ENCODE peak calls at places on chromosome X, in eight cellular contexts. P, L, A, U, D, J, B and Q are unnamed samples. For H3K27me3, the result is how much of the 10 kb centered on the place peaks cover.

GRCh38 chrX:2566044-2566443 is 65.3 kb upstream of the DHRSX start:
- DNase-seq in P (no peak), L (no peak), A (no peak), U (no peak), D (no peak), J (no peak), B (no peak), Q (no peak)

GRCh38 chrX:40189621-40190020 is 91.9 kb upstream of the BCOR start:
- DNase-seq in P (no peak), L (no peak), A (no peak), U (no peak), D (no peak), J (no peak), B (no peak), Q (no peak)

GRCh38 chrX:525134-525533 is 105.5 kb upstream of the SHOX start:
- DNase-seq in P (no peak), L (no peak), A (no peak), U (no peak), D (no peak), J (no peak), B (no peak), Q (no peak)

GRCh38 chrX:129957241-129958099 is 25.0 kb upstream of the BCORL1 start:
- DNase-seq in P (peak), L (peak), A (peak), U (peak), D (peak), J (peak), B (peak), Q (no peak)

GRCh38 chrX:3699841-3700381 is 13.5 kb downstream of the PRKX start:
- DNase-seq in P (no peak), L (no peak), A (no peak), U (peak), D (no peak), J (peak), B (no peak), Q (peak)

GRCh38 chrX:19846995-19847790 is 40.2 kb downstream of the SH3KBP1 start:
- DNase-seq in P (peak), L (peak), A (no peak), U (peak), D (no peak), J (no peak), B (peak), Q (no peak)

GRCh38 chrX:46327229-46328081 is 217.8 kb downstream of the ZNF674 start:
- DNase-seq in P (peak), L (no peak), A (peak), U (no peak), D (peak), J (no peak), B (no peak), Q (no peak)

GRCh38 chrX:12868747-12869146 is 1.9 kb downstream of the TLR7 start:
- DNase-seq in P (no peak), L (no peak), A (no peak), U (peak), D (no peak), J (no peak), B (no peak), Q (no peak)

GRCh38 chrX:72019487-72019886 is 108.8 kb downstream of the NHSL2 start:
- DNase-seq in P (no peak), L (no peak), A (no peak), U (no peak), D (no peak), J (no peak), B (no peak), Q (no peak)

GRCh38 chrX:72020204-72020603 is 109.6 kb downstream of the NHSL2 start:
- DNase-seq in P (no peak), L (no peak), A (no peak), U (no peak), D (no peak), J (no peak), B (peak), Q (no peak)

GRCh38 chrX:72020788-72021187 is 110.1 kb downstream of the NHSL2 start:
- DNase-seq in P (no peak), L (no peak), A (no peak), U (peak), D (no peak), J (no peak), B (no peak), Q (no peak)

GRCh38 chrX:72023071-72023470 is 108.6 kb downstream of the RTL5 start:
- DNase-seq in P (no peak), L (no peak), A (no peak), U (no peak), D (peak), J (no peak), B (no peak), Q (no peak)

GRCh38 chrX:72021975-72022374 is 109.7 kb downstream of the RTL5 start:
- DNase-seq in P (peak), L (no peak), A (no peak), U (no peak), D (no peak), J (no peak), B (no peak), Q (no peak)
- H3K27me3 ChIP-seq in P (under half), L (half or more), A (under half), U (under half), D (under half), J (under half), B (under half), Q (under half)

GRCh38 chrX:107600366-107600765 is 27.9 kb upstream of the PRPS1 start:
- DNase-seq in P (no peak), L (no peak), A (no peak), U (no peak), D (no peak), J (no peak), B (no peak), Q (no peak)

GRCh38 chrX:107596651-107597050 is 31.7 kb upstream of the PRPS1 start:
- DNase-seq in P (peak), L (no peak), A (no peak), U (no peak), D (no peak), J (no peak), B (no peak), Q (no peak)

GRCh38 chrX:107599371-107599970 is 28.8 kb upstream of the PRPS1 start:
- DNase-seq in P (no peak), L (no peak), A (no peak), U (no peak), D (no peak), J (no peak), B (no peak), Q (no peak)

GRCh38 chrX:107597264-107597663 is 31.0 kb upstream of the PRPS1 start:
- DNase-seq in P (no peak), L (no peak), A (no peak), U (no peak), D (no peak), J (no peak), B (no peak), Q (no peak)

GRCh38 chrX:107597791-107598190 is 30.5 kb upstream of the PRPS1 start:
- DNase-seq in P (no peak), L (no peak), A (no peak), U (no peak), D (no peak), J (no peak), B (no peak), Q (no peak)
- H3K27me3 ChIP-seq in P (under half), L (under half), A (under half), U (under half), D (under half), J (under half), B (under half), Q (under half)

GRCh38 chrX:68889244-68889643 is 60.4 kb downstream of the EFNB1 start:
- DNase-seq in P (no peak), L (no peak), A (no peak), U (no peak), D (no peak), J (no peak), B (no peak), Q (no peak)

GRCh38 chrX:68894142-68894512 is 65.3 kb downstream of the EFNB1 start:
- DNase-seq in P (no peak), L (peak), A (peak), U (no peak), D (no peak), J (no peak), B (peak), Q (peak)

GRCh38 chrX:68892651-68893050 is 63.8 kb downstream of the EFNB1 start:
- DNase-seq in P (no peak), L (no peak), A (no peak), U (no peak), D (no peak), J (no peak), B (no peak), Q (no peak)

GRCh38 chrX:68894513-68895338 is 65.9 kb downstream of the EFNB1 start:
- DNase-seq in P (peak), L (peak), A (peak), U (no peak), D (peak), J (no peak), B (peak), Q (peak)

DNA sequence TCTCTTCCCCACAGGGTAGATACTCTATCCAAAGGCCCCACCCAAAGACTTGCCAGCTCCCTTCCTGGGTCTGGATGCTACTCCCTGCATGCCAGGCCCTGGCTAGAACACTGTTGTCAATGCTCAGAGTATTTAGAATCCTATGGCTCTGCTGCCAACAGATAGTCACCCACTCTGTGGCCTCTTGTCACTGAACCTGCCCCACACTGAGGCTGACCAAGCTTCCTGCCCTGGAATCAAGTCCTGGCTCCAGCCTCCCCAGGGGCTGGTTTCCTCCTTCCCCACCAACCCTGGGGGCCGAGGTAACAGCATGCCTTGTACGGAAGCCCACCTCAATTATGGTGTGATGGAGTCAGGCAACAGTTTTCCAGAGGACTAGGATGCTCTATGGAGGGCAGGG is 63.3 kb downstream of the EFNB1 start:
- DNase-seq in P (no peak), L (no peak), A (no peak), U (no peak), D (no peak), J (no peak), B (no peak), Q (no peak)
- H3K27me3 ChIP-seq in P (under half), L (under half), A (under half), U (under half), D (under half), J (under half), B (under half), Q (under half)

GRCh38 chrX:114582264-114582632 is 1.6 kb upstream of the HTR2C start:
- DNase-seq in P (no peak), L (no peak), A (no peak), U (no peak), D (no peak), J (no peak), B (no peak), Q (no peak)

GRCh38 chrX:114582698-114583395 is 1.0 kb upstream of the HTR2C start:
- DNase-seq in P (no peak), L (no peak), A (no peak), U (no peak), D (no peak), J (no peak), B (no peak), Q (no peak)

GRCh38 chrX:114584983-114585842 is 1.3 kb downstream of the HTR2C start:
- DNase-seq in P (no peak), L (no peak), A (no peak), U (no peak), D (no peak), J (no peak), B (no peak), Q (no peak)

GRCh38 chrX:114583646-114584433 is at the start of gene HTR2C:
- DNase-seq in P (no peak), L (no peak), A (no peak), U (no peak), D (no peak), J (no peak), B (no peak), Q (no peak)

DNA sequence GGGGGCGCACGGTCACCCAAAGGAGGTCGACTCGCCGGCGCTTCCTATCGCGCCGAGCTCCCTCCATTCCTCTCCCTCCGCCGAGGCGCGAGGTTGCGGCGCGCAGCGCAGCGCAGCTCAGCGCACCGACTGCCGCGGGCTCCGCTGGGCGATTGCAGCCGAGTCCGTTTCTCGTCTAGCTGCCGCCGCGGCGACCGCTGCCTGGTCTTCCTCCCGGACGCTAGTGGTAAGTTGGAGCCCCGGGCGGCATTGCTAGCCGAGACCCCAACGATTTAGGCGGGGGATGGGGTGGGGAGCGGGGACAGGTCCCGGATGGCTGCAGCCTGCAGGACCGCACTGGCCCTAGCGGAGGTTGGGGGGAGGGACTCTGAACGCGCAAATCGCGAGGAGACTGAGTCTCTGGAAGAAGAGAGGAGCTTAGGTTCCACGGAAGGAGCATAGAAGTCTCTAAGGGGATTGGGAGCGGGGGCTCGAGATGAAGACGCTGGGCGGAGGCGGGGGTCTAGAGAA is 603 bp downstream of the HTR2C start:
- DNase-seq in P (no peak), L (no peak), A (no peak), U (no peak), D (no peak), J (no peak), B (no peak), Q (no peak)
- H3K27me3 ChIP-seq in P (under half), L (half or more), A (half or more), U (under half), D (half or more), J (under half), B (under half), Q (under half)

DNA sequence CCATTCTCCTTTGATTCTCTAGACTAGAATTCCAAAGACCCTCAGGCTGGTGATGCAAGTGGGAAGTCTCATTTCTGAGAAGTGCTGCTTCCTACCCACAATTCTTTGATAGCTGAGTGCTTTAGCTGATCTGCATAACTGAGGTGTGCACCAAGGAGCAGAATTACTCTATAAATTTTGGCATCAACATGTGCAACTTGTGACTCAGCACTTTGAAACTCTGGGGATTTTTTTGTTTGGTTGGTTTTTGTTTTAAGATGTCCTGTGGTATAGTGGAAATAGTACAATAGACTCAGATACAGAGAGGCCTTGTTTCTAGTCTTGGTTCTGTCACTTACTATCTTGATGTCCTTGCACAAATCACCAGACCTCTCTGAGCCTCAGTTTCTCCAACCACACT is 148.4 kb downstream of the AR start:
- DNase-seq in P (no peak), L (no peak), A (no peak), U (peak), D (no peak), J (no peak), B (no peak), Q (no peak)
- H3K27me3 ChIP-seq in P (under half), L (under half), A (under half), U (under half), D (under half), J (under half), B (under half), Q (under half)

GRCh38 chrX:152895724-152896420 is 2.0 kb upstream of the ZNF185 start:
- DNase-seq in P (peak), L (no peak), A (no peak), U (no peak), D (peak), J (no peak), B (no peak), Q (no peak)

GRCh38 chrX:152896450-152896849 is 1.4 kb upstream of the ZNF185 start:
- DNase-seq in P (peak), L (no peak), A (no peak), U (no peak), D (no peak), J (no peak), B (no peak), Q (no peak)

GRCh38 chrX:152899111-152899873 is 1.4 kb downstream of the ZNF185 start:
- DNase-seq in P (no peak), L (no peak), A (no peak), U (no peak), D (no peak), J (no peak), B (no peak), Q (no peak)

GRCh38 chrX:152898442-152898841 is 575 bp downstream of the ZNF185 start:
- DNase-seq in P (no peak), L (no peak), A (no peak), U (no peak), D (no peak), J (no peak), B (no peak), Q (no peak)

GRCh38 chrX:152897216-152898144 is at the start of gene ZNF185:
- DNase-seq in P (peak), L (no peak), A (no peak), U (no peak), D (peak), J (no peak), B (peak), Q (no peak)
- H3K27me3 ChIP-seq in P (under half), L (half or more), A (under half), U (under half), D (under half), J (under half), B (under half), Q (under half)

DNA sequence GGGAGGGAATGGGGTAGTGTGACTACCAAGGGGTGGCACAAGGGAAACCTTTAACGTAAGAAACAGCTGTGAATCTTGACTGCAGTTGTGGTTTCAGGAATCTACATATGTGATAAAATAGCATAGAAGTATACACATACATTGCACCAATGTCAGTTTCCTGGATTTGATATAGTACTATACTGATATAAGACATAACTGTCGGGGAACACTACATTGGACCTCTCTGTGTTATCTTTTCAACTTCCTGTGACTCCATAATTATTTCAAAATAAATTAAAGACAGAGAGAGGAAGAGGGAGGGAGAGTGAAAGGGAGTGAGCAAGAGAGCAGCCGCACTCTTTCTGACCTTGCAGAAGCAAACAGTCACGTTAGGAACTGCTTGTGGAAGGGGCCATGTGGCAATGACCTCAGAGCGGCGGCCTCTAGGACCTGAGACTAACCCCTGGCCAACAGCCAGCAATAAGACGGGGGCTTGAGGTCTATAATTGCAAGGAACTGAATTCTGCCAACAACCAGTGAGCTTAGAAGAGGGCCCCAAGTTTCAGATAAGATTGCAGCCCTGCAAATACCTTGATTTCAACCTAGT is 47.4 kb downstream of the NALF2 start:
- DNase-seq in P (no peak), L (no peak), A (no peak), U (no peak), D (no peak), J (no peak), B (no peak), Q (no peak)
- H3K27me3 ChIP-seq in P (under half), L (under half), A (under half), U (under half), D (under half), J (under half), B (under half), Q (under half)

DNA sequence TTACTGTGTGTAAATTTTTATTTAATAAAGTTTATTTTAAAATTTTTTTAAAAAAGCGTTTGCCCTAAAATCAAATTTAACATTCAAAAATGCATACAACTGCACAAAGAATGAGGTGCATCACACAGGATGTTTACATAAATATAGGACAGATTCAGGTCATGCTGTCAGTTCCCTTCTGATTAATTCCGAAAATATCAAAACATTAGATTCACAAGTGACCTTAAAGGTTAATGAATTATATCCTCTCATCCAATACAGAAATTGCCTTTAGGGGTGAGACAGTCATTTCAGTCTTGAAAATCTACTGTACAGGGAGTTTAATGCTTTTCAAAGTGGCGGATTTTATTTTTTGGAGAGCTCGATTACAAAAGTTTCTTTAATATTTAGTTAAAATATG is 208.7 kb upstream of the FTHL17 start:
- DNase-seq in P (no peak), L (no peak), A (no peak), U (no peak), D (no peak), J (no peak), B (no peak), Q (no peak)
- H3K27me3 ChIP-seq in P (under half), L (under half), A (under half), U (under half), D (under half), J (under half), B (under half), Q (under half)

DNA sequence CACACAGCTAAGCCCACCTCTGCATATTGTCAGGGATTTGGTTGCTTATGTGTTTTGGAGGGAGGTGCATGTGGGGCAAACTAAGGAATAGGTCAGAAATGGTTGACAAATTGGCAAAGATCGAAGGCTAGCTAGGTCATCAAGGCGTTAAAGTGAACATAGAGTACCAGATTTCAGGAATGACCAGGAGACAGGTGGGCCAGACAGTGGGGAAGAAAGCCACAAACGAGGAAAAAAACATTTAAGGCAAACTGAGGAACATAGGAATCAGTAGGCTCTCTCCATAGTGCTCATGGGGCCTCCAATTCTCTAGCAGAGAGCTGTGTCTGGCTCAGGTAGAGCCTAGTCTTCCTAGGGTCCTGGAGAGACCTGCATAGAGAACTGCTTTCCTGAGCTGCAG is 57.4 kb downstream of the CNGA2 start:
- DNase-seq in P (no peak), L (no peak), A (no peak), U (no peak), D (no peak), J (no peak), B (no peak), Q (no peak)
- H3K27me3 ChIP-seq in P (under half), L (under half), A (under half), U (under half), D (under half), J (under half), B (under half), Q (under half)